ENCODE peak calls at places on chromosomes 4 and X, in six cellular contexts. Q, I, Y, V, W and J are unnamed samples.

GRCh38 chr4:14965071-14965470 is 37.2 kb upstream of the CPEB2 start:
- DNase-seq in W (no peak), Q (no peak), V (no peak), I (no peak), Y (no peak), J (no peak)

GRCh38 chrX:15946783-15947550 is 92.4 kb upstream of the AP1S2 start:
- DNase-seq in I (peak; percentile 83), Y (peak; percentile 41), W (no peak), Q (no peak), V (no peak), J (peak; percentile 60)

GRCh38 chr4:105677689-105678088 is 30.8 kb downstream of the INTS12 start:
- DNase-seq in Y (no peak), I (no peak), Q (no peak), W (no peak), V (no peak), J (no peak)

GRCh38 chr4:165367040-165367439 is 11.8 kb upstream of the CPE start:
- DNase-seq in Y (no peak), Q (no peak), I (peak; percentile 15), V (no peak), W (no peak), J (no peak)

GRCh38 chrX:103941201-103941975 is 21.0 kb upstream of the TMSB15B start:
- DNase-seq in Y (no peak), V (no peak), W (peak; percentile 17), I (peak; percentile 56), Q (no peak), J (peak; percentile 23)

GRCh38 chr4:43353552-43353951 is 461.0 kb downstream of the GRXCR1 start:
- DNase-seq in Q (no peak), I (no peak), W (no peak), V (no peak), Y (no peak), J (no peak)

GRCh38 chr4:33696066-33696465 is 2548.2 kb downstream of the ARAP2 start:
- DNase-seq in Y (no peak), V (no peak), I (peak; percentile 57), Q (no peak), W (no peak), J (no peak)

GRCh38 chr4:101304916-101305315 is 42.4 kb downstream of the PPP3CA start:
- DNase-seq in V (no peak), I (peak; percentile 29), Q (no peak), Y (peak; percentile 10), W (peak; percentile 31), J (peak; percentile 36)

GRCh38 chr4:183342541-183343533 is 20.6 kb upstream of the CLDN24 start:
- DNase-seq in W (peak; percentile 30), I (no peak), V (peak; percentile 83), Q (no peak), Y (no peak), J (no peak)

GRCh38 chr4:66606908-66607307 is 936.6 kb upstream of the EPHA5 start:
- DNase-seq in V (no peak), Q (no peak), W (peak; percentile 49), I (no peak), Y (no peak), J (no peak)

GRCh38 chrX:7334253-7334935 is 186.4 kb upstream of the PUDP start:
- DNase-seq in Y (no peak), W (no peak), V (no peak), I (peak; percentile 80), Q (no peak), J (peak; percentile 34)

GRCh38 chrX:125202486-125203378 is 116.9 kb upstream of the TEX13C start:
- DNase-seq in V (no peak), Y (no peak), W (peak; percentile 11), I (no peak), Q (no peak), J (no peak)

GRCh38 chr4:11424000-11424399 is 4.7 kb downstream of the HS3ST1 start:
- DNase-seq in I (peak; percentile 46), W (peak; percentile 74), Y (no peak), Q (peak; percentile 22), V (no peak), J (no peak)

GRCh38 chrX:27731962-27732361 is 75.8 kb upstream of the MAGEB10 start:
- DNase-seq in W (no peak), I (no peak), Q (no peak), Y (no peak), V (no peak), J (no peak)

GRCh38 chr4:19241845-19242244 is 1009.9 kb upstream of the SLIT2 start:
- DNase-seq in I (no peak), Q (no peak), Y (no peak), W (no peak), V (no peak), J (no peak)

GRCh38 chr4:173185832-173186545 is 17.4 kb downstream of the GALNT7 start:
- DNase-seq in V (no peak), I (peak; percentile 50), Q (no peak), W (no peak), Y (no peak), J (no peak)

GRCh38 chrX:134886201-134886600 is 104.6 kb upstream of the SMIM10 start:
- DNase-seq in Q (no peak), W (no peak), Y (no peak), I (peak; percentile 37), V (no peak), J (no peak)

DNA sequence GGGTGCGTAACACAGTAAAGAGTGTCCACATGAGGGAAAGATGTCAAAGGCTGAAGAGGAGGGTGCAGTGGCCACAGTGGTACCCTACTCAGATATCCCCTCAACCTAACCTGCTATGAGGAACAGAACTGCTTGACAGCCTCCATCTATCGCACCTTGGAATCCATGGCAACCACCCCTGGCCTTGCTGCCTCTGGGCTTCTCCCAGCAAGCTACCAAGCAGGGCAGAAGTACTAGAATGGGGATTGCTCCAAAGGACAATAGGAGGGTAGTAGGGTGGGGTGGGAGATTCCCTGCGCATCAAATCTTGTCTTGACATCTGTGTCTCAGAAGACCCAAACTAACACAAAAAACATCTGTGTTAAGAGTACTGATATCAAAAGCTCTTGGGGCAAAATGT is 118.2 kb downstream of the FBXW7 start:
- DNase-seq in Y (no peak), Q (no peak), I (no peak), V (no peak), W (peak; percentile 18), J (no peak)
- TF ChIP-seq CTCF in Y (no peak), Q (no peak), I (no peak), V (no peak), W (no peak), J (no peak)

DNA sequence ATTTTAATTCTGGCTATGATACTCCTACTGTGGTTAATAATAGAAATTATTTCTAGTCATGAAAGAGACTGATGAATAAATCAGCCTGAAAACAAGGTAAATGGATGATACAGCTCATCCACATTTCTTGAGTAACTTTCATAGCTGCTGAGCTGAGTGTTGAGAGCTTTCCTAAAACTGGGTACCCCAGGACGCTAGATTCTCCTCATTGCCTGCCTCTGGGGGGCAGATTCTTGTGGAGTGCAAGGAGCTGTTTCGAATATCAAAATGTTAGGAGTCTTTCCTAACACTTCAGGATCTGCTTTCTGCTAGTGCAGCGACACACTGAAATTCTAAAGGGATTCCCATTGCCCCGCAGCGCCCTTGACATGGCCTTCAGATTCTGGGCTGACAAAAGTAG is 2.1 kb downstream of the MND1 start:
- DNase-seq in V (no peak), I (no peak), Y (no peak), W (peak; percentile 35), Q (no peak), J (no peak)
- TF ChIP-seq CTCF in V (no peak), I (no peak), Y (peak; percentile 12), W (peak; percentile 29), Q (no peak), J (peak; percentile 32)

DNA sequence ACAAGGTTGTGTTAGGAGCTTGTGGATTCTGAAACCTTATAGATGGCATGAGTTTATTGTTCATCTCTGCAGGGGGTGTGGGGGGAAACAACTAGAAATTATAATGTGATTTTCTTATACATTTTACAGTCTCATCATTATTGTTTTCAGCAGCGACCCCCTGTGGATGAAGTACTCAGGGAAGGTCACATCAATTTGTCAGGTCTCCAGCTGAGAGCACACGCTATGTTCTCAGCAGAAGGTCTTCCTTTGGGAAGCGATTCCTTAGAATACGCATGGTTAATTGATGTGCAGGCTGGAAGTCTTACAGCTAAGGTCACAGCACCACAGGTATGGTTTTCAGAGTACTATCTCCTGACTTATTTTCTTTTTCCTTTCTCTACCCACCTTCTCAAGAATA is 72.2 kb downstream of the BLTP1 start:
- DNase-seq in I (peak; percentile 33), Q (no peak), V (no peak), W (peak; percentile 19), Y (no peak), J (peak; percentile 11)
- TF ChIP-seq CTCF in I (peak; percentile 35), Q (no peak), V (no peak), W (peak; percentile 6), Y (no peak), J (peak; percentile 22)

GRCh38 chr4:180665994-180666818 is 1577.0 kb upstream of the TENM3 start:
- DNase-seq in V (no peak), W (peak; percentile 86), Y (no peak), Q (no peak), I (peak; percentile 61), J (peak; percentile 50)
- TF ChIP-seq CTCF in V (no peak), W (peak; percentile 82), Y (peak; percentile 22), Q (peak; percentile 19), I (peak; percentile 41), J (peak; percentile 73)

DNA sequence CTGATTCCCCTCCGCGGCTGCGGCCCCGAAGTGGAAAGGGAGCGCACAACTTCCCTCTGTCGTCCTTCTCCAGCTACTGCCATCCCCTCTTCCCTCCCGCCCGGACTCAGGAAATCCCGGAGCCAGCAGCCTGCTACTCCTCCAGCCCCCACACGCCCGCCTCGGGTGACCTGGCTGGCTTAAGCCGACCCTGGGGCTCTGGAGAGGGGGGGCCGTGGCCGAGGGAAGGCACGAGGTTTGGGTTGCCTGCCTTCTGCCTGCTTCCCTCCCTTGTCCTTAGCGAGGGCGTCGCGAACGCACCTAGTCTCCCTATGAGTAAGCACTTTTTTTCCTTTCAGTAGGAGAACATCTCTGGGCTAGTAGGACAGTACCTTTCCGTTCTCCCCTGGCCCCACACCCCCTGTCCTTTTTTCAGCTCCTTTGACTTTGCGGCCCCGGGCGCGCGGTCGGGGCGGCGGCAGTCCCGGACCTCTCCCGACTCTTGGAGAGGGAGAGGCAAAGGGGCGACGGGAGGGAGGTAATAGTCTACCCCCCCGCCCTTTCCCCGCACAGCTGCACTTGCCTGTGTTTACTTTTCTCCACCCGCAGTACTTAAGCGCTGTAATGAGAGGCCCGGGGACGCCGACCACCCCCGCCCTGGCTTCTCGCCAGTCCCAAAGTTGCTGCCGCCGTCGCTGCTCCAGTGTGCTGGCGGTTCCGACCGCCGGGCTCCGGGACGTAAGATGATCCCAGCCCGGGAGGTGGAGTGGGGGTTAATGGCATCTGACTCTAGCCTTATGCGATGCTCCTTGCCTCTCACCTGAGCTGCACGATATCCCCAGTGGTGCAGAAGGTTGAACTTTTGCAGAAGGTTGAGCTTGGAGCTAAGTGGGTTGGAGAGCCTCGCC is 874 bp downstream of the PLS3 start:
- DNase-seq in Y (no peak), W (peak; percentile 82), V (peak; percentile 91), Q (peak; percentile 60), I (peak; percentile 51), J (no peak)
- TF ChIP-seq CTCF in Y (peak; percentile 15), W (peak; percentile 5), V (no peak), Q (no peak), I (peak; percentile 5), J (peak; percentile 23)

DNA sequence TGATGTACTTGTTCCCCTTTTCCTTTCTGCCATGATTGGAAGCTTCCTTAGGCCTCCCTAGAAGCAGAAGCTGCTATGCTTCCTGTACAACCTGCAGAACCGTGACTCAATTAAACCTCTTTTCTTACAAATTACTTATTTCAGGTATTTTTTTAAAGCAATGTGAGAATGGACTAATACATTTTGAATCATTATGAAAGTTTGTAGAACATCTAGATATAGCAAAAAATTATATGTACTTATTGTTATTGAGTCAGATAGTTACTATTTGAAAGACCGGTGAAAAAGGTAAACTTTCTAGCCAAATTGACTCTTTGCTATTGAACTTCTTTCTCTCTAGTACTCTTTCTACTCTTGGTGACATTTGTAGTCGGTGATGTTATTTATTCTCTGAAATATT is 777.3 kb upstream of the GALNTL6 start:
- DNase-seq in W (no peak), Y (no peak), Q (no peak), V (no peak), I (no peak), J (no peak)
- TF ChIP-seq CTCF in W (no peak), Y (no peak), Q (no peak), V (no peak), I (no peak), J (no peak)